ENCODE peak calls at places on chromosome 21, in ten cellular contexts. W is HFF-Myc, I is endodermal cell, K is BJ, F is Calu3, R is WTC11, G is lower leg skin, Z is A673, Q is A549, N is IMR-90. A is an unnamed sample.

GRCh38 chr21:35016517-35017188 is 32.4 kb downstream of the RUNX1 start:
- DNase-seq in W (no peak), I (peak), K (no peak), F (no peak), R (no peak), G (no peak), Z (no peak), Q (no peak), N (no peak), A (no peak)

GRCh38 chr21:41560701-41561158 is 52.8 kb upstream of the TMPRSS2 start:
- DNase-seq in W (no peak), I (no peak), K (no peak), F (no peak), R (no peak), G (no peak), Z (no peak), Q (no peak), N (no peak), A (no peak)

GRCh38 chr21:16420086-16420724 is 690.4 kb downstream of the USP25 start:
- DNase-seq in W (no peak), I (no peak), K (no peak), F (peak), R (no peak), G (peak), Z (peak), Q (peak), N (peak), A (no peak)

GRCh38 chr21:17660449-17660848 is 47.7 kb upstream of the BTG3 start:
- DNase-seq in W (no peak), I (no peak), K (peak), F (no peak), R (no peak), G (no peak), Z (peak), Q (peak), N (no peak), A (no peak)

GRCh38 chr21:44418876-44419230 is 36.5 kb upstream of the LRRC3 start:
- DNase-seq in W (no peak), I (peak), K (no peak), F (no peak), R (no peak), G (no peak), Z (no peak), Q (no peak), N (no peak), A (no peak)

GRCh38 chr21:39175154-39175553 is 8.1 kb downstream of the PSMG1 start:
- DNase-seq in W (no peak), I (no peak), K (no peak), F (no peak), R (no peak), G (no peak), Z (peak), Q (peak), N (peak), A (no peak)

GRCh38 chr21:45381865-45382697 is 22.9 kb upstream of the COL18A1 start:
- DNase-seq in W (no peak), I (peak), K (no peak), F (no peak), R (peak), G (no peak), Z (no peak), Q (no peak), N (no peak), A (no peak)

GRCh38 chr21:45074818-45075605 is 632 bp downstream of the ADARB1 start:
- DNase-seq in W (no peak), I (peak), K (no peak), F (peak), R (peak), G (no peak), Z (peak), Q (peak), N (no peak), A (peak)

GRCh38 chr21:14263879-14264278 is 47.9 kb downstream of the RBM11 start:
- DNase-seq in W (no peak), I (no peak), K (no peak), F (no peak), R (no peak), G (no peak), Z (peak), Q (no peak), N (no peak), A (no peak)

GRCh38 chr21:21002137-21002536 is 3.9 kb downstream of the NCAM2 start:
- DNase-seq in W (no peak), I (no peak), K (no peak), F (no peak), R (no peak), G (no peak), Z (no peak), Q (no peak), N (no peak), A (no peak)

GRCh38 chr21:27771938-27772505 is 805.1 kb upstream of the ADAMTS5 start:
- DNase-seq in W (no peak), I (no peak), K (no peak), F (no peak), R (no peak), G (no peak), Z (peak), Q (no peak), N (no peak), A (no peak)

GRCh38 chr21:35705888-35706287 is 354.4 kb downstream of the SETD4 start:
- DNase-seq in W (no peak), I (no peak), K (no peak), F (no peak), R (no peak), G (no peak), Z (no peak), Q (no peak), N (no peak), A (no peak)

GRCh38 chr21:17612023-17612564 is 607 bp downstream of the BTG3 start:
- DNase-seq in W (no peak), I (peak), K (no peak), F (peak), R (peak), G (peak), Z (peak), Q (peak), N (peak), A (no peak)

GRCh38 chr21:35265170-35265877 is 216.2 kb upstream of the RUNX1 start:
- DNase-seq in W (peak), I (no peak), K (no peak), F (peak), R (no peak), G (no peak), Z (no peak), Q (peak), N (peak), A (no peak)

GRCh38 chr21:26806734-26807372 is 38.4 kb downstream of the ADAMTS1 start:
- DNase-seq in W (no peak), I (no peak), K (no peak), F (no peak), R (no peak), G (no peak), Z (no peak), Q (no peak), N (peak), A (no peak)

GRCh38 chr21:33265664-33266049 is 510 bp upstream of the IL10RB start:
- DNase-seq in W (no peak), I (peak), K (no peak), F (no peak), R (no peak), G (peak), Z (no peak), Q (no peak), N (peak), A (peak)

GRCh38 chr21:46100020-46100419 is 2.1 kb downstream of the COL6A2 start:
- DNase-seq in W (no peak), I (no peak), K (no peak), F (no peak), R (no peak), G (peak), Z (no peak), Q (no peak), N (no peak), A (no peak)

GRCh38 chr21:46109251-46110221 is 11.6 kb downstream of the COL6A2 start:
- DNase-seq in W (no peak), I (peak), K (no peak), F (no peak), R (no peak), G (no peak), Z (no peak), Q (no peak), N (no peak), A (no peak)

GRCh38 chr21:46099476-46099875 is 1.6 kb downstream of the COL6A2 start:
- DNase-seq in W (no peak), I (peak), K (no peak), F (no peak), R (peak), G (peak), Z (no peak), Q (no peak), N (peak), A (peak)

DNA sequence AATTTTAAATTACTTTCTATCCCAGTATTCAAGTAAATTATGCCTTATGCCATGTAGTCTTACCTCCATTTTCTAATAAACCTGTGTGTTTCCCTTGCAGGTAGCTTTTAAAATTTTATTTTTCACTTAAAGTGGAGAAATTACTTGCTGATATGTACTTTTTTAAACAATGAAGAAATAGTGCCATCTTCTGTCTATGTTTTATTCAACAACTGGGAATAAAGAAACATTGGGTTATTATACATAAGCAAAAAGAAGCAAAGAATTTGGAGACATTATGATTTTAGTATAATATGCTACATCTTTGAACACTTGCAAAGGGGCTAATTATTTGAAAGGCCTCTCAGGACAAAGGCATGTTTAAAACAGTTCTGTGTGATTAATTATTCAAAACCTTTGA is 1912.9 kb downstream of the MRPL39 start:
- DNase-seq in W (no peak), I (no peak), K (no peak), F (no peak), R (no peak), G (no peak), Z (peak), Q (no peak), N (no peak), A (no peak)
- TF ChIP-seq CTCF in W (no peak), I (no peak), K (no peak), F (no peak), R (no peak), G (no peak), Z (peak), Q (no peak), N (no peak), A (no peak)

GRCh38 chr21:15279484-15279883 is 214.7 kb upstream of the NRIP1 start:
- DNase-seq in W (no peak), I (no peak), K (no peak), F (no peak), R (no peak), G (no peak), Z (no peak), Q (no peak), N (no peak), A (no peak)
- TF ChIP-seq CTCF in W (no peak), I (no peak), K (no peak), F (no peak), R (no peak), G (no peak), Z (no peak), Q (no peak), N (no peak), A (no peak)

DNA sequence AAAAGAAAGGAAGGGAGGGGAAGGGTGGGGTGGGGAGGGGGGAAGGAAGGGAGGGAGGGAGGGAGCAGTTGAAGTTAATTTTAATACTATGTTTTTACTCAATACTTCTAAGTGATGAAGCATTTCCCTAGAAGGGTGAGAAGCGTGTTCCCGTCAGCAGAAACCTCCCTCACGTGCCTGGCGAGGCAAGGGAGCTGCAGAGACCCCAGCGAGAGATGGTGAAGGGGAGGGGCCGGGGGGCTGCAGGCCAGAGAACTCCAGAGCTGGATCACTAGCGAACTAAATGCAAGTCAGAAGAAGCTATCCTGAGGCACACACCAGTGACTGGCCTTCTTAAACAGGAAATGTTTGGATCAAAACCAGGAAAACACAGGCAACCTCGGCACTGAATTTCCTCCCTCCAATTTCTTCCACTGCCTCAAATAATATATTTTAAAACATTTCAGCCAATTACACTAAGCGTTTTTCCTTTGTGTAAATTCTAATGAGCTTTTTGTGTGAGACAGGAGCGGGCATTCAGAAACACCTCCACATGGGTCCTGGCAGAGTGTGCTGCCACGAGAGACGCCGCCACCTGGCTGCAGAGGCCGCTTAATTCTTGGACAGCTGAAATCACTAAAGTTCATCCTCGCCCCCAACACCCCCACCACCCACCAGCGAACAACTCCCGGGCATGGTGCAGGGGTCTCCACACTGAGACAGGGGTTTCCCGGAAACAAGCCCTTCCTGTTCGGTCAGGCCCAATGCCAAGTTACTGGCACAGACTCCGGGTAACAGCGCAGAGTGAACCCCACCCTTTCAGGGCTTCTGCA is 17.8 kb downstream of the WDR4 start:
- DNase-seq in W (no peak), I (peak), K (no peak), F (no peak), R (no peak), G (no peak), Z (peak), Q (no peak), N (no peak), A (no peak)
- TF ChIP-seq CTCF in W (no peak), I (no peak), K (no peak), F (no peak), R (no peak), G (no peak), Z (peak), Q (no peak), N (no peak), A (no peak)

DNA sequence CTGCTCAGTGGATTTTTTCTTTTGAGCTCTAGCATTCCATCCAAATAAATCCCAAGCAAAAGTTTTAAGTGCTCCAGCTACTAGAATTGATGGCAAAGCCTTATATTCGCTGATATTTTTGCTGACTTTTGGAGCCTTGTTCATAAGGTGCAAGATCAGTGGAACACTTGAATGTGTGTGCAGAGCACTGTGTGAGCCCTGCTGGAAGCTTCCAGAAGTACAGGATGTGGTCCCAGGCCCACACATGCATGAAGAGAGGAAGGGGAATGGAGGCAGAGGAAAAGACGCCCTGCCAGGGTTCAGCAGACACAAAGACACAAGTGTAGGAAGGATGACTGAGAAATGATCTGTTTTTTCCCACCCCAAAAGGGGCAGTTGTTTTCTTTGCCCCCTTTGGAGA is 169.4 kb downstream of the KCNJ6 start:
- DNase-seq in W (no peak), I (no peak), K (no peak), F (no peak), R (no peak), G (no peak), Z (no peak), Q (no peak), N (no peak), A (no peak)
- TF ChIP-seq CTCF in W (no peak), I (peak), K (no peak), F (no peak), R (no peak), G (no peak), Z (no peak), Q (no peak), N (no peak), A (no peak)

A was measured in GM13976.